ENCODE peak calls at places on chromosomes 4 and X, in five cellular contexts. One of them, this sample, is unnamed.

GRCh38 chr4:10143171-10143570 is 26.6 kb upstream of the WDR1 start:
- DNase-seq in astrocyte: no peak
- DNase-seq in fibroblast of lung: no peak
- DNase-seq in kidney: no peak
- DNase-seq in H9: no peak
- DNase-seq in this sample: no peak

GRCh38 chr4:46931981-46932380 is 22.9 kb upstream of the COX7B2 start:
- DNase-seq in kidney: no peak
- DNase-seq in H9: peak; percentile 47
- DNase-seq in astrocyte: peak; percentile 30
- DNase-seq in fibroblast of lung: peak; percentile 45
- DNase-seq in this sample: peak; percentile 58

GRCh38 chrX:120457766-120458180 is 11.3 kb downstream of the LAMP2 start:
- DNase-seq in kidney: no peak
- DNase-seq in fibroblast of lung: peak; percentile 91
- DNase-seq in H9: no peak
- DNase-seq in astrocyte: peak; percentile 90
- DNase-seq in this sample: no peak

GRCh38 chrX:12971282-12972003 is 3.5 kb upstream of the TMSB4X start:
- DNase-seq in fibroblast of lung: no peak
- DNase-seq in astrocyte: no peak
- DNase-seq in H9: no peak
- DNase-seq in kidney: no peak
- DNase-seq in this sample: no peak

GRCh38 chr4:138686078-138686477 is 329.5 kb upstream of the NOCT start:
- DNase-seq in fibroblast of lung: no peak
- DNase-seq in H9: no peak
- DNase-seq in kidney: no peak
- DNase-seq in astrocyte: no peak
- DNase-seq in this sample: no peak

GRCh38 chr4:94390804-94391410 is 48.3 kb upstream of the HPGDS start:
- DNase-seq in kidney: no peak
- DNase-seq in H9: no peak
- DNase-seq in fibroblast of lung: no peak
- DNase-seq in astrocyte: no peak
- DNase-seq in this sample: no peak

GRCh38 chrX:107738272-107738671 is 37.3 kb downstream of the TSC22D3 start:
- DNase-seq in astrocyte: no peak
- DNase-seq in fibroblast of lung: no peak
- DNase-seq in H9: no peak
- DNase-seq in kidney: no peak
- DNase-seq in this sample: no peak

GRCh38 chr4:168765726-168766125 is 244.3 kb downstream of the CBR4 start:
- DNase-seq in H9: no peak
- DNase-seq in kidney: no peak
- DNase-seq in astrocyte: peak; percentile 95
- DNase-seq in fibroblast of lung: peak; percentile 96
- DNase-seq in this sample: peak; percentile 33

GRCh38 chrX:13293700-13294099 is 26.2 kb downstream of the ATXN3L start:
- DNase-seq in kidney: no peak
- DNase-seq in fibroblast of lung: peak; percentile 35
- DNase-seq in astrocyte: peak; percentile 31
- DNase-seq in H9: no peak
- DNase-seq in this sample: no peak

GRCh38 chr4:108010167-108010566 is 20.5 kb downstream of the HADH start:
- DNase-seq in kidney: no peak
- DNase-seq in H9: no peak
- DNase-seq in fibroblast of lung: peak; percentile 89
- DNase-seq in astrocyte: peak; percentile 82
- DNase-seq in this sample: no peak

GRCh38 chrX:152898442-152898841 is 575 bp downstream of the ZNF185 start:
- DNase-seq in astrocyte: no peak
- DNase-seq in fibroblast of lung: no peak
- DNase-seq in H9: no peak
- DNase-seq in kidney: peak; percentile 37
- DNase-seq in this sample: no peak

GRCh38 chr4:17066972-17067371 is 168.5 kb upstream of the LDB2 start:
- DNase-seq in astrocyte: peak; percentile 92
- DNase-seq in H9: no peak
- DNase-seq in fibroblast of lung: peak; percentile 94
- DNase-seq in kidney: no peak
- DNase-seq in this sample: peak; percentile 80

GRCh38 chr4:145525291-145525740 is 43.7 kb downstream of the SMAD1 start:
- DNase-seq in kidney: no peak
- DNase-seq in H9: no peak
- DNase-seq in astrocyte: no peak
- DNase-seq in fibroblast of lung: peak; percentile 27
- DNase-seq in this sample: no peak

GRCh38 chr4:105246712-105247111 is 100.0 kb downstream of the TET2 start:
- DNase-seq in fibroblast of lung: peak; percentile 80
- DNase-seq in kidney: no peak
- DNase-seq in astrocyte: peak; percentile 72
- DNase-seq in H9: no peak
- DNase-seq in this sample: no peak

GRCh38 chrX:6701085-6701484 is 166.2 kb upstream of the VCX3A start:
- DNase-seq in kidney: no peak
- DNase-seq in fibroblast of lung: no peak
- DNase-seq in H9: no peak
- DNase-seq in astrocyte: no peak
- DNase-seq in this sample: no peak

GRCh38 chr4:17232575-17233253 is 279.2 kb downstream of the QDPR start:
- DNase-seq in H9: no peak
- DNase-seq in astrocyte: peak; percentile 78
- DNase-seq in fibroblast of lung: peak; percentile 85
- DNase-seq in kidney: no peak
- DNase-seq in this sample: peak; percentile 84

GRCh38 chr4:86593726-86594558 is at the start of gene PTPN13:
- DNase-seq in astrocyte: peak; percentile 97
- DNase-seq in fibroblast of lung: peak; percentile 99
- DNase-seq in H9: peak; percentile 100
- DNase-seq in kidney: peak; percentile 100
- DNase-seq in this sample: peak; percentile 100

GRCh38 chr4:36348403-36348938 is 67.1 kb downstream of the DTHD1 start:
- DNase-seq in astrocyte: no peak
- DNase-seq in kidney: no peak
- DNase-seq in fibroblast of lung: no peak
- DNase-seq in H9: no peak
- DNase-seq in this sample: no peak

GRCh38 chr4:14254806-14255445 is 627.4 kb upstream of the BOD1L1 start:
- DNase-seq in kidney: no peak
- DNase-seq in H9: no peak
- DNase-seq in astrocyte: no peak
- DNase-seq in fibroblast of lung: no peak
- DNase-seq in this sample: no peak

GRCh38 chrX:54481751-54482150 is 14.3 kb downstream of the FGD1 start:
- DNase-seq in H9: peak; percentile 47
- DNase-seq in fibroblast of lung: no peak
- DNase-seq in astrocyte: no peak
- DNase-seq in kidney: no peak
- DNase-seq in this sample: no peak

GRCh38 chr4:140497776-140498636 is at the start of gene MGAT4D:
- DNase-seq in H9: peak; percentile 60
- DNase-seq in fibroblast of lung: peak; percentile 6
- DNase-seq in astrocyte: no peak
- DNase-seq in kidney: no peak
- DNase-seq in this sample: peak; percentile 38

GRCh38 chr4:24770111-24770584 is 25.2 kb upstream of the SOD3 start:
- DNase-seq in kidney: no peak
- DNase-seq in fibroblast of lung: peak; percentile 98
- DNase-seq in H9: no peak
- DNase-seq in astrocyte: peak; percentile 98
- DNase-seq in this sample: peak; percentile 52

GRCh38 chr4:155530290-155530689 is 136.4 kb upstream of the GUCY1A1 start:
- DNase-seq in astrocyte: no peak
- DNase-seq in H9: no peak
- DNase-seq in fibroblast of lung: no peak
- DNase-seq in kidney: no peak
- DNase-seq in this sample: no peak

GRCh38 chr4:155532373-155532772 is 134.3 kb upstream of the GUCY1A1 start:
- DNase-seq in kidney: no peak
- DNase-seq in fibroblast of lung: no peak
- DNase-seq in H9: no peak
- DNase-seq in astrocyte: no peak
- DNase-seq in this sample: no peak

GRCh38 chr4:155529761-155530160 is 136.9 kb upstream of the GUCY1A1 start:
- DNase-seq in kidney: no peak
- DNase-seq in fibroblast of lung: no peak
- DNase-seq in H9: no peak
- DNase-seq in astrocyte: no peak
- DNase-seq in this sample: no peak

GRCh38 chr4:155529197-155529596 is 137.5 kb upstream of the GUCY1A1 start:
- DNase-seq in H9: no peak
- DNase-seq in astrocyte: no peak
- DNase-seq in kidney: no peak
- DNase-seq in fibroblast of lung: peak; percentile 11
- DNase-seq in this sample: peak; percentile 24

DNA sequence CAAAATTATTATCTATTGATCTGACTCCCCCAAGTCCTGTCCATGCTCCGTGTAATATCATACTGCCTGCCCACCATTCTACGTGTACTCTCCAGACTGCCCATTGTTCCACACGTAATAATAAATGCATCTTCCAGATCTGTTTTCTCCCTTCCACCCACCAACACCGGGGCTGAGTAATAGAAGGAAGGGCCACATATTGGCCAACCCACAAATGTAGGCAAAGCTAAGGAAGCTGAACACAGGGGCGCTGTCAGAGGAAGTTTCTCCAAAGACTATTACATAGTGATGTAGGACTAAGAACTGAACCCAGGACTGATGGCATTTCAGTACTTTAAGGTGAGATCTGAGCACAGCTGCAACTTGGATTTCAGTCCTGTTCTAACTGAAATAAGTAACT is 135.8 kb upstream of the GUCY1A1 start:
- DNase-seq in kidney: no peak
- DNase-seq in fibroblast of lung: no peak
- DNase-seq in H9: no peak
- DNase-seq in astrocyte: no peak
- DNase-seq in this sample: no peak
- H3K4me1 ChIP-seq in kidney: peaks cover 2% of the 10 kb centered on the region
- H3K4me1 ChIP-seq in fibroblast of lung: no peaks in the 10 kb centered on the region
- H3K4me1 ChIP-seq in H9: no peaks in the 10 kb centered on the region
- H3K4me1 ChIP-seq in astrocyte: no peaks in the 10 kb centered on the region
- H3K4me1 ChIP-seq in this sample: peaks cover 21% of the 10 kb centered on the region

DNA sequence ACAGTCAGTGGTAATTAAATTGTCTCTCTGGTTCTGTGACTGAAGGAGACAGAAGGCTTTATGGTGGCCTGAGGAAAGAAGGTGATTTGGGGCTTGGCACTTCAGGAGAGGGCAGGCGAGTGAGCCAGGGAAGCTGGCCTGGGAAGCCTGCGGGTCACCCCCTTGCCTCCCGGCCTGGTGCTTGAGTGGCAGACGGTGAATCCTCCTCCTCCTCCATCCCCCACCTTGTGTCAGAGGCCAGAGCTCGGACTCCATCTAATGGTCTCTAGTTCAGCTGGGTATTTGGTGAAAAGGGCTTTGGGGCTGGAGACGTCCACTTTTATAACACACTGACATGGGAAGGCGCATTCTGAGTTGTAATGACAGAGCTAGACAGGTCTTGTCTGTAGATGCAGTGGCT is 8.7 kb downstream of the TMEM187 start:
- DNase-seq in kidney: no peak
- DNase-seq in fibroblast of lung: no peak
- DNase-seq in H9: no peak
- DNase-seq in astrocyte: no peak
- DNase-seq in this sample: no peak
- H3K4me1 ChIP-seq in kidney: peaks cover 3% of the 10 kb centered on the region
- H3K4me1 ChIP-seq in fibroblast of lung: no peaks in the 10 kb centered on the region
- H3K4me1 ChIP-seq in H9: no peaks in the 10 kb centered on the region
- H3K4me1 ChIP-seq in astrocyte: no peaks in the 10 kb centered on the region
- H3K4me1 ChIP-seq in this sample: no peaks in the 10 kb centered on the region

DNA sequence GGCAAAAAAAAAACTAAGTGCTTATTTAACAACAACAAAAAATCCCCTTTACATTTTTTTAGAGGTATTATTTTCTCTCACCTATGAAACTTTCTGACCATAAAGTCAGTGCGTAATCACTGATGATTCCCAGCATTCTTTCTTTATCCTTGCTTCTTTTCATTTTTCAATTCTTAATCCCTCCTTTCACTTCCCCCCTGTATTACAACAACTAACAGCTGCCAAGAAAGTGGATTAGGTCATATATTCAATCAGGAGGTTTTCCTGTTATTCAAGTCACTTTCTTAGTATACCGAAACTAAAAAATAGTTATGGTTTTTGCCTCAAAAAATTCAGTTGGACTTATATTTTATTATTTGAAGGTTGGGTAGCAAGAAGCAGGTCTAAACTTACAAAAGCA is 2.1 kb upstream of the STAP1 start:
- DNase-seq in H9: no peak
- DNase-seq in kidney: no peak
- DNase-seq in astrocyte: no peak
- DNase-seq in fibroblast of lung: no peak
- DNase-seq in this sample: peak; percentile 46
- H3K4me1 ChIP-seq in H9: no peaks in the 10 kb centered on the region
- H3K4me1 ChIP-seq in kidney: no peaks in the 10 kb centered on the region
- H3K4me1 ChIP-seq in astrocyte: no peaks in the 10 kb centered on the region
- H3K4me1 ChIP-seq in fibroblast of lung: no peaks in the 10 kb centered on the region
- H3K4me1 ChIP-seq in this sample: peaks cover 8% of the 10 kb centered on the region

GRCh38 chr4:8225704-8226443 is 26.8 kb downstream of the SH3TC1 start:
- DNase-seq in astrocyte: peak; percentile 16
- DNase-seq in fibroblast of lung: peak; percentile 39
- DNase-seq in H9: peak; percentile 52
- DNase-seq in kidney: no peak
- DNase-seq in this sample: no peak

GRCh38 chr4:8228319-8229250 is 29.5 kb downstream of the SH3TC1 start:
- DNase-seq in fibroblast of lung: peak; percentile 87
- DNase-seq in H9: no peak
- DNase-seq in astrocyte: peak; percentile 79
- DNase-seq in kidney: peak; percentile 90
- DNase-seq in this sample: no peak

GRCh38 chr4:8227201-8227770 is 28.2 kb downstream of the SH3TC1 start:
- DNase-seq in fibroblast of lung: no peak
- DNase-seq in H9: no peak
- DNase-seq in astrocyte: no peak
- DNase-seq in kidney: peak; percentile 79
- DNase-seq in this sample: no peak

GRCh38 chr4:8229341-8229975 is 30.4 kb downstream of the SH3TC1 start:
- DNase-seq in H9: no peak
- DNase-seq in kidney: peak; percentile 76
- DNase-seq in fibroblast of lung: no peak
- DNase-seq in astrocyte: no peak
- DNase-seq in this sample: no peak

DNA sequence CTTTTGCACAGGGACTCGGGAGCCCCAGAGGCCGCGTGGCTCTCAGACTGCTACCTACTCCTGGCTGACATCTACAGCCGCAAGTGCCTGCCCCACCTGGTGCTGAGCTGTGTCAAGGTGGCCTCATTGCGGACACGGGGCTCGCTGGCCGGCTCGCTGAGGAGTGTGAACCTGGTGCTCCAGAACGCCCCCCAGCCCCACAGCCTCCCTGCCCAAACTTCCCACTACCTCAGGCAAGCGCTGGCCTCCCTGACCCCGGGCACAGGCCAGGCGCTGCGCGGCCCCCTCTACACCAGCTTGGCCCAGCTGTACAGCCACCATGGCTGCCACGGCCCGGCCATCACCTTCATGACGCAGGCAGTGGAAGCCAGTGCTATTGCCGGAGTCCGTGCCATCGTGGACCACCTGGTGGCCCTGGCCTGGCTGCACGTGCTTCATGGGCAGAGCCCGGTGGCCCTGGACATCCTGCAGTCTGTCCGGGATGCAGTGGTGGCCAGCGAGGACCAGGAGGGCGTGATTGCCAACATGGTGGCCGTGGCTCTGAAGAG is 28.8 kb downstream of the SH3TC1 start:
- DNase-seq in fibroblast of lung: no peak
- DNase-seq in H9: no peak
- DNase-seq in astrocyte: no peak
- DNase-seq in kidney: no peak
- DNase-seq in this sample: no peak
- H3K4me1 ChIP-seq in fibroblast of lung: peaks cover 3% of the 10 kb centered on the region
- H3K4me1 ChIP-seq in H9: peaks cover 4% of the 10 kb centered on the region
- H3K4me1 ChIP-seq in astrocyte: peaks cover 28% of the 10 kb centered on the region
- H3K4me1 ChIP-seq in kidney: peaks cover 13% of the 10 kb centered on the region
- H3K4me1 ChIP-seq in this sample: peaks cover 10% of the 10 kb centered on the region

This sample was measured in cardiac muscle cell.